ENCODE peak calls at places on chromosomes 12 and 14, in ten cellular contexts. E is heart right ventricle, D is fibroblast of lung, V is BJ, X is pancreas, L is fibroblast of mammary gland, I is lower leg skin, C is stomach, A is A549, K is GM12865. Q is an unnamed sample.

GRCh38 chr14:56341766-56342418 is 223.7 kb downstream of the PELI2 start:
- DNase-seq in E (no peak), D (peak; percentile 63), V (no peak), X (no peak), L (peak; percentile 54), I (no peak), C (no peak), A (no peak), K (no peak), Q (no peak)

GRCh38 chr12:59808317-59808910 is 212.6 kb downstream of the SLC16A7 start:
- DNase-seq in E (no peak), D (peak; percentile 29), V (no peak), X (no peak), L (peak; percentile 54), I (no peak), C (no peak), A (peak; percentile 28), K (peak; percentile 45), Q (no peak)

GRCh38 chr14:36773136-36773540 is 111.5 kb downstream of the PAX9 start:
- DNase-seq in E (no peak), D (peak; percentile 31), V (no peak), X (no peak), L (peak; percentile 23), I (no peak), C (no peak), A (peak; percentile 66), K (no peak), Q (no peak)

GRCh38 chr12:1595026-1595561 is 713 bp upstream of the FBXL14 start:
- DNase-seq in E (peak; percentile 37), D (no peak), V (no peak), X (no peak), L (no peak), I (no peak), C (no peak), A (no peak), K (no peak), Q (no peak)

GRCh38 chr14:76718306-76719075 is 42.8 kb upstream of the VASH1 start:
- DNase-seq in E (no peak), D (no peak), V (no peak), X (no peak), L (no peak), I (no peak), C (no peak), A (no peak), K (no peak), Q (no peak)

GRCh38 chr12:132367401-132367851 is 38.0 kb upstream of the GALNT9 start:
- DNase-seq in E (no peak), D (no peak), V (no peak), X (no peak), L (no peak), I (peak; percentile 27), C (no peak), A (no peak), K (no peak), Q (no peak)

GRCh38 chr12:98803468-98804209 is 158.5 kb downstream of the APAF1 start:
- DNase-seq in E (no peak), D (no peak), V (no peak), X (no peak), L (peak; percentile 14), I (no peak), C (no peak), A (peak; percentile 12), K (no peak), Q (no peak)

GRCh38 chr12:26156201-26156871 is 31.5 kb upstream of the BHLHE41 start:
- DNase-seq in E (no peak), D (peak; percentile 7), V (no peak), X (no peak), L (no peak), I (no peak), C (no peak), A (no peak), K (peak; percentile 96), Q (no peak)

GRCh38 chr12:89988556-89988955 is 279.9 kb upstream of the ATP2B1 start:
- DNase-seq in E (no peak), D (no peak), V (no peak), X (no peak), L (no peak), I (no peak), C (no peak), A (no peak), K (no peak), Q (no peak)

GRCh38 chr12:25152055-25152454 is 42.9 kb downstream of the DNAI7 start:
- DNase-seq in E (no peak), D (no peak), V (no peak), X (no peak), L (no peak), I (no peak), C (no peak), A (no peak), K (no peak), Q (no peak)

GRCh38 chr14:106812788-106813476 is 1286.5 kb downstream of the TMEM121 start:
- DNase-seq in E (no peak), D (no peak), V (no peak), X (no peak), L (no peak), I (no peak), C (no peak), A (no peak), K (no peak), Q (no peak)

GRCh38 chr12:30753233-30753632 is 1.5 kb downstream of the CAPRIN2 start:
- DNase-seq in E (no peak), D (peak; percentile 56), V (no peak), X (no peak), L (peak; percentile 54), I (no peak), C (no peak), A (peak; percentile 60), K (peak; percentile 35), Q (no peak)

GRCh38 chr14:36281309-36281708 is 39.1 kb downstream of the MBIP start:
- DNase-seq in E (no peak), D (no peak), V (no peak), X (no peak), L (peak; percentile 10), I (no peak), C (no peak), A (no peak), K (no peak), Q (no peak)

GRCh38 chr14:69259531-69260245 is at the start of gene GALNT16:
- DNase-seq in E (peak; percentile 47), D (peak; percentile 42), V (no peak), X (peak; percentile 40), L (no peak), I (no peak), C (peak; percentile 38), A (peak; percentile 56), K (no peak), Q (no peak)

GRCh38 chr12:52245259-52245961 is 12.4 kb downstream of the KRT7 start:
- DNase-seq in E (no peak), D (no peak), V (no peak), X (peak; percentile 78), L (no peak), I (no peak), C (no peak), A (peak; percentile 77), K (no peak), Q (no peak)

GRCh38 chr12:93733358-93733757 is 56.2 kb downstream of the CRADD start:
- DNase-seq in E (peak; percentile 31), D (no peak), V (no peak), X (no peak), L (no peak), I (no peak), C (no peak), A (peak; percentile 49), K (no peak), Q (no peak)

GRCh38 chr14:24390696-24391468 is 7.9 kb upstream of the NYNRIN start:
- DNase-seq in E (no peak), D (no peak), V (no peak), X (no peak), L (peak; percentile 45), I (no peak), C (no peak), A (no peak), K (no peak), Q (no peak)

DNA sequence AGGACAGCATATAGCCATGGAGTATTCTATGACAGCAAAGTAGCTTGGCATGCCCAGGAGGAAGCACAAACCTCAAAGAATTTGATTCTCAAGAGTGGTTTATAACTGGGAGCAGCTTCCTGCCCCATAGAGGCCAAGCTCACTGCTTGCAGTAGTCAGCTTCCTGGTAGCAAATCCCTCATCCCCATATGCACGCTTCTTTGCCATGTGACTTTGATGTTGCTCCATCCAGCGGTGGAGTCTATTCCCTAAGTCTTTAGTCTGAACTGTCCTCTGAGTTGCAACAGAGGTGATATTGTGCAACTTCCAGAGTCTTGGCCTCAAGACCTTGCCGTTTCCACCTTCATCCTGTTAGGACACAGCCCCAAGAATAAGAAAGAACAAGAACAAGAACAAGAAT is 996.8 kb upstream of the TMEM132C start:
- DNase-seq in E (no peak), D (peak; percentile 68), V (no peak), X (no peak), L (peak; percentile 98), I (peak; percentile 24), C (no peak), A (peak; percentile 16), K (no peak), Q (no peak)
- H3K4me3 ChIP-seq in E (no peak overlapping the region), D (no peak overlapping the region), V (no peak overlapping the region), X (no peak overlapping the region), L (no peak overlapping the region), I (no peak overlapping the region), C (no peak overlapping the region), A (no peak overlapping the region), K (no peak overlapping the region), Q (no peak overlapping the region)

DNA sequence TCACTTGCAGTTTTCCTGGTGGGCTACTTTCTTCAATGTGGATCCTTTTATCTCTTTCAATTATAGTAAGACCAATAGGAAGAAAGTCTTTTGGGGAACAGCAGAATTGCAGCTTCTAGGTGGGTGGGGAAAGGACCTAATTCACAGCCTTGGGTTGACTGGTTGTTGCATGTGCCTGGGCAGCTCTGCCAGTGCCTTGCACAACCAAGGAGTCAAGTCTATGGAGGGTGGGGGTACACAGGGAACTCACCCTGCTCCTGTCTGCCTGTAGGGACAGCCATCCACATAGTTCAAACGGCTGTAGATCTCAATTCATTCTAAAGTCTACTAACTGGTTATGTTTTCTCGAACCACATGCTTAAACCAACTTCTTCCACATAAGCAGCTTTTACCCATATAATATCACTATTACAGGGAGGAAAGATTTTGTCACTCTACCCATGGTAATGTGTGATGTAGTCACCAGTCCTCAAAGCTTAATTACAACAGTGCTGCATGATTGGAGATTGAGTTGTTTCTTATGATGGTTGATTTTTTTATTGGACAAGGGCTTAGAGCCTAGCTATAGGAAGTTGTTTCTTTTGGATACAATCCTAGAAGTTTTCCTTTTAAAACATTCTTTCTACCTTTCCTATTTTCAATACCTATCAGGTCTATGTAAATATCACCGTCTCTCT is 117.7 kb upstream of the FRMD6 start:
- DNase-seq in E (no peak), D (no peak), V (no peak), X (no peak), L (no peak), I (no peak), C (no peak), A (no peak), K (no peak), Q (no peak)
- TF ChIP-seq CTCF in E (no peak), D (no peak), V (no peak), X (no peak), L (no peak), I (no peak), C (no peak), A (no peak), K (no peak), Q (no peak)

GRCh38 chr14:34711169-34711568 is 3.2 kb downstream of the CFL2 start:
- DNase-seq in E (peak; percentile 33), D (peak; percentile 94), V (peak; percentile 68), X (no peak), L (peak; percentile 92), I (no peak), C (no peak), A (peak; percentile 48), K (peak; percentile 78), Q (no peak)
- H3K4me3 ChIP-seq in E (peak overlapping the region; percentile 82), D (no peak overlapping the region), V (no peak overlapping the region), X (no peak overlapping the region), L (no peak overlapping the region), I (no peak overlapping the region), C (no peak overlapping the region), A (peak overlapping the region; percentile 15), K (peak overlapping the region; percentile 17), Q (no peak overlapping the region)

GRCh38 chr14:60648169-60648933 is 926 bp downstream of the SIX1 start:
- DNase-seq in E (no peak), D (no peak), V (no peak), X (no peak), L (peak; percentile 30), I (no peak), C (no peak), A (peak; percentile 41), K (no peak), Q (no peak)
- TF ChIP-seq CTCF in E (no peak), D (peak; percentile 2), V (no peak), X (no peak), L (no peak), I (no peak), C (no peak), A (peak; percentile 15), K (no peak), Q (no peak)

Q was measured in retinal pigment epithelial cell.